ENCODE peak calls at places on chromosome 19, in ten cellular contexts. I is Panc1, Y is foreskin fibroblast, C is GM23338, Q is GM13976, F is cardiac muscle cell, K is HL-60, H is RWPE1, D is thoracic aorta, J is endothelial cell. E is an unnamed sample.

GRCh38 chr19:34120846-34121639 is 51.3 kb upstream of the LSM14A start:
- DNase-seq in I (no peak), Y (peak; percentile 37), C (peak; percentile 77), Q (peak; percentile 71), F (peak; percentile 23), K (peak; percentile 35), H (peak; percentile 46), D (no peak), J (peak; percentile 55), E (no peak)

GRCh38 chr19:29507081-29507860 is 18.5 kb upstream of the VSTM2B start:
- DNase-seq in I (no peak), Y (no peak), C (peak; percentile 30), Q (no peak), F (no peak), K (no peak), H (no peak), D (no peak), J (no peak), E (no peak)

GRCh38 chr19:58305932-58306323 is 751 bp downstream of the ERVK3-1 start:
- DNase-seq in I (no peak), Y (no peak), C (no peak), Q (peak; percentile 52), F (no peak), K (peak; percentile 31), H (no peak), D (no peak), J (no peak), E (no peak)

GRCh38 chr19:46427518-46427917 is 1.2 kb downstream of the PNMA8C start:
- DNase-seq in I (no peak), Y (no peak), C (no peak), Q (no peak), F (no peak), K (no peak), H (no peak), D (no peak), J (no peak), E (no peak)

GRCh38 chr19:53102701-53103140 is 501 bp downstream of the ZNF160 start:
- DNase-seq in I (no peak), Y (peak; percentile 40), C (peak; percentile 55), Q (peak; percentile 48), F (peak; percentile 61), K (peak; percentile 45), H (peak; percentile 20), D (no peak), J (peak; percentile 45), E (no peak)

GRCh38 chr19:45423589-45424190 is at the start of gene ERCC1:
- DNase-seq in I (no peak), Y (peak; percentile 98), C (peak; percentile 100), Q (peak; percentile 99), F (peak; percentile 99), K (peak; percentile 95), H (peak; percentile 99), D (peak; percentile 89), J (peak; percentile 90), E (peak; percentile 72)

GRCh38 chr19:46863818-46864629 is 3.2 kb downstream of the ARHGAP35 start:
- DNase-seq in I (no peak), Y (no peak), C (peak; percentile 92), Q (no peak), F (peak; percentile 36), K (no peak), H (peak; percentile 82), D (no peak), J (no peak), E (peak; percentile 75)

GRCh38 chr19:44869728-44870470 is 21.2 kb upstream of the TOMM40 start:
- DNase-seq in I (no peak), Y (no peak), C (no peak), Q (no peak), F (no peak), K (peak; percentile 75), H (no peak), D (no peak), J (no peak), E (no peak)

GRCh38 chr19:48203794-48204628 is 33.5 kb downstream of the ZSWIM9 start:
- DNase-seq in I (peak; percentile 54), Y (peak; percentile 90), C (peak; percentile 100), Q (peak; percentile 95), F (peak; percentile 96), K (peak; percentile 97), H (peak; percentile 91), D (peak; percentile 67), J (peak; percentile 94), E (peak; percentile 89)
- TF ChIP-seq CTCF in I (no peak), Y (no peak), C (no peak), Q (no peak), F (no peak), K (no peak), H (no peak), D (no peak), J (no peak), E (no peak)

GRCh38 chr19:3852614-3853254 is 16.1 kb downstream of the ZFR2 start:
- DNase-seq in I (no peak), Y (peak; percentile 69), C (no peak), Q (no peak), F (no peak), K (peak; percentile 37), H (peak; percentile 92), D (no peak), J (no peak), E (no peak)
- TF ChIP-seq CTCF in I (no peak), Y (no peak), C (peak; percentile 63), Q (peak; percentile 9), F (peak; percentile 37), K (peak; percentile 11), H (peak; percentile 32), D (no peak), J (no peak), E (no peak)

DNA sequence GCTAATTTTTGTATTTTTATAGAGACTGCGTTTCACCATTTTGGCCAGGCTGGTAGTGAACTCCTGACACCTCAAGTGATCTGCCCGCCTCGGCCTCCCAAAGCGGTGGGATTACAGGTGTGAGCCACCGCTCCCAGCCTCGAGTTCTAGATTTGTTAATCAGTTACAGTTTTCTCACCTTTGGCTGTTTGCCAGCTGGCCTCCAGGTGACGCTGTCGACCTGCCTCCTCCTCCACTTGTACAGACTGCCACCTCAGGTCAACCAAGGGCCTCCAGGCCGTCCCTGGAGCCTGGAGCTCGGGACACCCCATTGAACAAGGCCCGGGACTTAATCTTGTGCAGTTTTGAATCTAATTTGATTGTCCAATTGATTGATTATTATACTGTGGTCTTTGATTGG is 45.5 kb downstream of the IER2 start:
- DNase-seq in I (no peak), Y (no peak), C (peak; percentile 91), Q (peak; percentile 78), F (peak; percentile 61), K (no peak), H (no peak), D (no peak), J (peak; percentile 72), E (no peak)
- TF ChIP-seq CTCF in I (no peak), Y (no peak), C (peak; percentile 98), Q (peak; percentile 71), F (no peak), K (peak; percentile 12), H (no peak), D (no peak), J (peak; percentile 61), E (no peak)

DNA sequence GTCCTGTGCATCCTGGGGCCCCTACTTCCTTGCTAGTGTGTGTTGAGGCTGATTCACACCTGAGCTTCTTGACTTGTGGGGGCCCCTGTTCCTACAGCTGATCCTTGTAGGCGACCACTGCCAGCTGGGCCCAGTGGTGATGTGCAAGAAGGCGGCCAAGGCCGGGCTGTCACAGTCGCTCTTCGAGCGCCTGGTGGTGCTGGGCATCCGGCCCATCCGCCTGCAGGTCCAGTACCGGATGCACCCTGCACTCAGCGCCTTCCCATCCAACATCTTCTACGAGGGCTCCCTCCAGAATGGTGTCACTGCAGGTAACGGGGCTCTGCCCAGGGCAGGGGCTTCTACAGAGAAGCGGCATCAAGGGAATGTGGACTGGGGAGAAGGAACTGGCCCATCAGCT is 25.5 kb downstream of the UPF1 start:
- DNase-seq in I (no peak), Y (no peak), C (no peak), Q (no peak), F (no peak), K (no peak), H (no peak), D (no peak), J (no peak), E (no peak)
- TF ChIP-seq CTCF in I (no peak), Y (no peak), C (no peak), Q (no peak), F (no peak), K (no peak), H (no peak), D (no peak), J (no peak), E (no peak)

DNA sequence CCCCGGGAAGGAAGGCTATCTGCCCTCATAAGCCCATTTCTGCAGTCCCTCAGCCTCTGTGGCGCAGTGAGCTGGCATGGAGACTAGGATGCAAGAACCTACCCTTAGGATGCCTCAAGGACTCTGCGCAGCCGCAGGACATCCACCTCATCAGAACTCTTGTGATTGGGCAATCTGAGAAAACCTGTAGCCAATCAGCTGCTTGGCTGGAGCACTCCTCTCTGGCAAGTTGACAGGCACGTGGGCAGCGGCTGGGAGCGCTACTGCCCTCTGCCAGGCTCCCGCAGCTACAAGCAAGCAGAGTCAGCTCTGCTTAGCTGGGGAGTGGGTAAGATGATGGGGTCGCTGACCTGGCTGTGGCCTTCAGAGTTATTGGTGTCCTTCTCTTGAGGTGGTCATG is 1.5 kb upstream of the ECSIT start:
- DNase-seq in I (peak; percentile 28), Y (peak; percentile 71), C (peak; percentile 96), Q (peak; percentile 63), F (peak; percentile 91), K (peak; percentile 73), H (peak; percentile 84), D (peak; percentile 23), J (peak; percentile 26), E (peak; percentile 88)
- TF ChIP-seq CTCF in I (no peak), Y (no peak), C (peak; percentile 66), Q (peak; percentile 13), F (peak; percentile 44), K (no peak), H (peak; percentile 33), D (no peak), J (no peak), E (no peak)

DNA sequence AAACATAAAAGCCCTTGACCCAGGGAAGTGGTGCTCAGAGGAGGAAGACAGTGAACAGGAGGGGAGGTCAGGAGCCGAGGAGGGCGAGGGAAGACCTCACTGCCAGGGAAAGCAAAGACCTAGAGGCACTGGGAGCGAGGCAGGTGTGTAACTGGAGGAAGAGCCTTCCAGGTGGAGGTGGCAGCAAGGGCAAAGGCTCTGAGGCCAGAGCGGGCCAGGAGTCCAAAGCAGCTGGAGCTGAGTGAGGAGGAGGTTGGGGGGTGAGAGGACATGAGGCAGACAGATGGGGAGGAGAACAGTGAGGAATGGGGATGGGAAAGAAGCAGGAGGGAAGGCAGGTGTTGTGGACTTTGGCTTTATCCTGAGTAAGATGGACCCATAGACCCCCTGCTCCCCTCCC is 3.7 kb downstream of the UPK1A start:
- DNase-seq in I (no peak), Y (no peak), C (no peak), Q (no peak), F (no peak), K (no peak), H (no peak), D (no peak), J (no peak), E (no peak)
- TF ChIP-seq CTCF in I (no peak), Y (no peak), C (no peak), Q (no peak), F (no peak), K (no peak), H (no peak), D (no peak), J (no peak), E (no peak)

GRCh38 chr19:2950286-2951124 is 5.7 kb upstream of the ZNF77 start:
- DNase-seq in I (peak; percentile 98), Y (peak; percentile 99), C (peak; percentile 99), Q (peak; percentile 99), F (peak; percentile 100), K (peak; percentile 100), H (peak; percentile 100), D (peak; percentile 100), J (peak; percentile 100), E (peak; percentile 100)
- TF ChIP-seq CTCF in I (no peak), Y (no peak), C (no peak), Q (no peak), F (no peak), K (no peak), H (no peak), D (no peak), J (no peak), E (no peak)